ENCODE peak calls at places on chromosomes 16 and 17, in six cellular contexts. Q is cardiac muscle cell, U is fibroblast of pulmonary artery, M is fibroblast of mammary gland, R is bronchial epithelial cell, X is MM.1S. E is an unnamed sample.

GRCh38 chr17:27323538-27324212 is 29.8 kb downstream of the WSB1 start:
- DNase-seq in X (no peak), R (peak), Q (no peak), U (peak), M (peak), E (peak)

GRCh38 chr17:48131216-48131824 is 23.8 kb downstream of the SNX11 start:
- DNase-seq in X (peak), M (peak), U (peak), Q (peak), R (peak), E (no peak)

GRCh38 chr17:74619077-74619673 is 4.4 kb downstream of the CD300E start:
- DNase-seq in R (no peak), Q (no peak), U (no peak), X (no peak), M (no peak), E (no peak)

GRCh38 chr17:50638851-50639767 is 4.4 kb downstream of the ABCC3 start:
- DNase-seq in R (peak), M (peak), Q (no peak), U (peak), X (no peak), E (peak)

GRCh38 chr17:74968361-74968780 is 4.2 kb downstream of the HID1 start:
- DNase-seq in M (no peak), Q (no peak), X (no peak), R (peak), U (no peak), E (no peak)

GRCh38 chr17:74012465-74012864 is 191.0 kb upstream of the RPL38 start:
- DNase-seq in X (no peak), U (no peak), M (no peak), Q (no peak), R (no peak), E (no peak)

GRCh38 chr16:70696368-70696767 is 10.5 kb upstream of the MTSS2 start:
- DNase-seq in X (no peak), U (no peak), Q (no peak), R (no peak), M (no peak), E (no peak)

GRCh38 chr17:81294512-81295030 is 536 bp downstream of the SLC38A10 start:
- DNase-seq in Q (no peak), U (peak), M (peak), R (no peak), X (no peak), E (no peak)

GRCh38 chr17:65472602-65473001 is 88.8 kb downstream of the AXIN2 start:
- DNase-seq in U (peak), Q (peak), R (no peak), X (no peak), M (peak), E (peak)

GRCh38 chr16:6753553-6753952 is 579.1 kb upstream of the RBFOX1 start:
- DNase-seq in R (no peak), Q (no peak), X (no peak), M (no peak), U (no peak), E (no peak)

GRCh38 chr16:49876716-49877129 is 20.8 kb upstream of the ZNF423 start:
- DNase-seq in X (peak), M (no peak), R (no peak), Q (peak), U (peak), E (no peak)

GRCh38 chr17:31289790-31290189 is 7.2 kb downstream of the OMG start:
- DNase-seq in M (peak), U (no peak), Q (no peak), X (no peak), R (no peak), E (peak)

GRCh38 chr16:67632415-67633172 is 12.3 kb upstream of the CARMIL2 start:
- DNase-seq in M (peak), U (peak), R (peak), X (no peak), Q (no peak), E (no peak)

GRCh38 chr16:14155572-14156213 is 84.6 kb downstream of the MRTFB start:
- DNase-seq in X (no peak), M (no peak), U (no peak), Q (no peak), R (peak), E (no peak)

GRCh38 chr17:81368623-81369022 is 26.6 kb upstream of the BAHCC1 start:
- DNase-seq in U (no peak), Q (no peak), R (no peak), X (no peak), M (no peak), E (no peak)

GRCh38 chr16:65071371-65072311 is 50.2 kb downstream of the CDH11 start:
- DNase-seq in Q (no peak), M (peak), X (no peak), R (no peak), U (peak), E (no peak)

GRCh38 chr17:35709874-35710273 is 21.6 kb upstream of the RASL10B start:
- DNase-seq in U (peak), X (no peak), R (peak), M (peak), Q (no peak), E (peak)

GRCh38 chr17:13036776-13037175 is 18.9 kb upstream of the ELAC2 start:
- DNase-seq in Q (no peak), X (no peak), R (peak), U (peak), M (peak), E (no peak)

GRCh38 chr17:40614431-40615294 is 33.0 kb downstream of the SMARCE1 start:
- DNase-seq in R (no peak), Q (no peak), X (no peak), U (no peak), M (no peak), E (no peak)

GRCh38 chr16:3400446-3400778 is 392 bp downstream of the ZSCAN32 start:
- DNase-seq in R (peak), X (peak), U (no peak), Q (no peak), M (no peak), E (no peak)

GRCh38 chr17:40103742-40104095 is 3.3 kb upstream of the NR1D1 start:
- DNase-seq in R (no peak), X (peak), M (no peak), U (no peak), Q (no peak), E (no peak)

GRCh38 chr16:50398336-50398735 is 29.5 kb upstream of the BRD7 start:
- DNase-seq in R (no peak), Q (no peak), M (no peak), U (no peak), X (no peak), E (no peak)

GRCh38 chr17:73342057-73342522 is 30.3 kb upstream of the CDC42EP4 start:
- DNase-seq in X (no peak), Q (peak), M (peak), U (peak), R (peak), E (no peak)

DNA sequence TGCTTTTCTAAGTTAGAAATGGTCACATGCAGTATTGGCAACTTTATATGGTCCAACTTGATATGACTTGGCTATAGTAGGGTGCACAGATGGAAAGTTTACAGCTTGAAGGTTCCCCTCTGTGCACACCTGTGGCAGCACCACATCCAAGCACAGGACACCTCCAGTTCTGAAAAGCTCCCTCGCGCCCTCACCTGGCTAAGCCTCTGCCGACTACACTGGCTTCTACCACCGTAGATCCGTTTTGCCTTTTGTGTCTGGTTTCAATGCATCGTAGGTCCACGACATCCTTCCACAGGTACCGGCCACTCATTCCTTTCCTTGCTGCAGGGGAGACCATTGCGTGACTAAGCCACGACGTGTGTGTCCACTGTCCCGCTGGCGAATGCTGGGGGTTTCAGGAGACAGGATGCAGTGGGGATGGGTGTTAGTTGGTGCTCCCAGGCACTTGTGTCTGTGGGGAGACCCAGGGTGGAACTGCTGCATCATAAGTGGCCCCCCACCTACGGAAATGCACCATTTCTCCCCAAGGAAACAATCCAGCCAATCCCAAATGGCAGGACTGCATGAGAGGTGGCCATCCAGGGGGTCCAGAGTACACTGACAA is 4.9 kb upstream of the RASD1 start:
- DNase-seq in M (no peak), X (peak), U (no peak), R (peak), Q (no peak), E (no peak)
- TF ChIP-seq CTCF in M (peak), X (peak), U (no peak), R (peak), Q (no peak), E (no peak)

GRCh38 chr17:45782889-45783592 is 1.1 kb upstream of the CRHR1 start:
- DNase-seq in M (no peak), R (no peak), X (no peak), U (no peak), Q (peak), E (no peak)
- TF ChIP-seq CTCF in M (no peak), R (peak), X (no peak), U (no peak), Q (peak), E (no peak)

GRCh38 chr17:57835333-57835900 is 14.4 kb downstream of the MRPS23 start:
- DNase-seq in R (no peak), X (no peak), Q (no peak), M (no peak), U (no peak), E (no peak)

GRCh38 chr17:57832711-57833596 is 16.9 kb downstream of the MRPS23 start:
- DNase-seq in U (peak), X (peak), R (peak), M (peak), Q (peak), E (no peak)

GRCh38 chr17:57832299-57832698 is 17.5 kb downstream of the MRPS23 start:
- DNase-seq in Q (no peak), U (no peak), R (no peak), M (no peak), X (no peak), E (no peak)

GRCh38 chr17:57834146-57834741 is 15.6 kb downstream of the MRPS23 start:
- DNase-seq in X (no peak), M (peak), Q (no peak), R (peak), U (no peak), E (no peak)

GRCh38 chr17:57833597-57833939 is 16.3 kb downstream of the MRPS23 start:
- DNase-seq in U (no peak), X (no peak), M (no peak), R (no peak), Q (no peak), E (no peak)
- TF ChIP-seq CTCF in U (no peak), X (peak), M (no peak), R (no peak), Q (no peak), E (no peak)

GRCh38 chr16:85026696-85027095 is 899 bp upstream of the KIAA0513 start:
- DNase-seq in M (no peak), Q (no peak), R (peak), U (no peak), X (no peak), E (no peak)

GRCh38 chr16:85028638-85029412 is 1.2 kb downstream of the KIAA0513 start:
- DNase-seq in Q (no peak), M (peak), R (peak), U (no peak), X (peak), E (no peak)

GRCh38 chr16:85027968-85028637 is 508 bp downstream of the KIAA0513 start:
- DNase-seq in U (no peak), Q (no peak), X (no peak), R (no peak), M (no peak), E (no peak)

GRCh38 chr16:85025781-85026653 is 1.6 kb upstream of the KIAA0513 start:
- DNase-seq in X (no peak), U (no peak), M (no peak), Q (no peak), R (no peak), E (no peak)

GRCh38 chr16:85027349-85027967 is at the start of gene KIAA0513:
- DNase-seq in Q (peak), X (peak), M (peak), U (peak), R (peak), E (peak)
- TF ChIP-seq CTCF in Q (peak), X (no peak), M (no peak), U (no peak), R (peak), E (peak)

GRCh38 chr17:79109584-79109983 is 35.0 kb downstream of the ENGASE start:
- DNase-seq in U (no peak), X (no peak), R (no peak), M (no peak), Q (no peak), E (no peak)
- TF ChIP-seq CTCF in U (no peak), X (no peak), R (peak), M (no peak), Q (peak), E (peak)

DNA sequence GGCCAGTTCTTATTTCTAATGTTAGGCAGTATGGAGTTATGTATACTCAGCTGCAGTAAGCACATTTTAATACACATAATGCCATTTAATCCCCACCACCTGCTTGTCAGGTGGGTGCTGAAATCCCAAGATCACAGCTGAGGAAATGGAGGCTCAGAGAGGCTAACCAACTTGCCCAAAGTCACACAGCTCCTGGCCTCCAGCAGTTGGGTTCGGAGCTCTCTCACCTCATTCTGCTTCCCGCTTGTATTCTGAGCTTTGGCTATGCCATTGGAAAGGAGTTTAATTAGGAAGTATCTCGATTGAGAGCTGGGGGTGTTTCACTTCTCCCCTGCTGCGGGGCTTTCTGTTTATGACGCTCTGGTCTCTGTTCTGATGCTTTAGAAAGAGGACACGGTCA is 72.6 kb upstream of the CACNG5 start:
- DNase-seq in Q (no peak), M (no peak), U (no peak), X (no peak), R (no peak), E (no peak)
- TF ChIP-seq CTCF in Q (no peak), M (no peak), U (no peak), X (no peak), R (no peak), E (no peak)

E was measured in BJ.